ENCODE peak calls at places on chromosome 16, in five cellular contexts. L is epithelial cell of esophagus; D is CD8-positive, alpha-beta T cell; Y is foreskin fibroblast; O is fibroblast of lung. F is an unnamed sample.
A peak's percentile ranks its signal among the peaks of the same experiment; 100 is the strongest.

GRCh38 chr16:2715064-2715463 is 5.0 kb downstream of the PRSS27 start:
- DNase-seq in L (no peak), D (no peak), Y (no peak), O (no peak), F (no peak)

GRCh38 chr16:11603331-11603750 is 16.6 kb upstream of the LITAF start:
- DNase-seq in L (no peak), D (no peak), Y (no peak), O (no peak), F (no peak)

GRCh38 chr16:87800497-87800896 is 34.7 kb upstream of the KLHDC4 start:
- DNase-seq in L (no peak), D (no peak), Y (no peak), O (no peak), F (no peak)

GRCh38 chr16:16037521-16037920 is 88.1 kb downstream of the ABCC1 start:
- DNase-seq in L (no peak), D (no peak), Y (no peak), O (no peak), F (no peak)

GRCh38 chr16:1538804-1539520 is 5.5 kb downstream of the TMEM204 start:
- DNase-seq in L (no peak), D (peak; percentile 38), Y (no peak), O (no peak), F (no peak)

GRCh38 chr16:261031-261691 is 14.6 kb downstream of the RGS11 start:
- DNase-seq in L (no peak), D (no peak), Y (no peak), O (no peak), F (no peak)

GRCh38 chr16:10684541-10685151 is 10.1 kb downstream of the TEKT5 start:
- DNase-seq in L (no peak), D (no peak), Y (no peak), O (no peak), F (no peak)

GRCh38 chr16:4293822-4294457 is 21.1 kb upstream of the TFAP4 start:
- DNase-seq in L (peak; percentile 59), D (no peak), Y (peak; percentile 77), O (peak; percentile 84), F (no peak)

GRCh38 chr16:28182183-28182582 is 29.6 kb downstream of the XPO6 start:
- DNase-seq in L (peak; percentile 50), D (no peak), Y (peak; percentile 76), O (peak; percentile 36), F (no peak)

GRCh38 chr16:82653550-82654511 is 27.1 kb downstream of the CDH13 start:
- DNase-seq in L (peak; percentile 87), D (peak; percentile 43), Y (peak; percentile 82), O (peak; percentile 86), F (no peak)

GRCh38 chr16:78421244-78421661 is 321.8 kb downstream of the WWOX start:
- DNase-seq in L (no peak), D (no peak), Y (no peak), O (no peak), F (no peak)

GRCh38 chr16:72282338-72282737 is 110.4 kb upstream of the PMFBP1 start:
- DNase-seq in L (no peak), D (no peak), Y (no peak), O (no peak), F (no peak)

GRCh38 chr16:10870137-10870776 is 6.7 kb upstream of the CIITA start:
- DNase-seq in L (no peak), D (no peak), Y (no peak), O (no peak), F (no peak)

GRCh38 chr16:12178251-12178990 is 201.9 kb downstream of the SNX29 start:
- DNase-seq in L (no peak), D (no peak), Y (peak; percentile 35), O (peak; percentile 62), F (no peak)

GRCh38 chr16:15672514-15673167 is 22.6 kb downstream of the NDE1 start:
- DNase-seq in L (peak; percentile 99), D (peak; percentile 77), Y (peak; percentile 99), O (peak; percentile 99), F (peak; percentile 93)

GRCh38 chr16:75204410-75204758 is 2.6 kb downstream of the CTRB2 start:
- DNase-seq in L (no peak), D (no peak), Y (no peak), O (no peak), F (no peak)

GRCh38 chr16:2537451-2538379 is at the start of gene PDPK1:
- DNase-seq in L (peak; percentile 97), D (peak; percentile 91), Y (peak; percentile 95), O (peak; percentile 93), F (peak; percentile 88)

GRCh38 chr16:35562471-35562870 is 2103.1 kb downstream of the TP53TG3F start:
- DNase-seq in L (no peak), D (no peak), Y (no peak), O (no peak), F (no peak)

GRCh38 chr16:180101-180920 is at the start of gene HBQ1:
- DNase-seq in L (peak; percentile 33), D (peak; percentile 20), Y (no peak), O (no peak), F (no peak)

GRCh38 chr16:28935924-28936783 is 4.4 kb downstream of the CD19 start:
- DNase-seq in L (peak; percentile 86), D (peak; percentile 78), Y (peak; percentile 61), O (peak; percentile 57), F (peak; percentile 85)

DNA sequence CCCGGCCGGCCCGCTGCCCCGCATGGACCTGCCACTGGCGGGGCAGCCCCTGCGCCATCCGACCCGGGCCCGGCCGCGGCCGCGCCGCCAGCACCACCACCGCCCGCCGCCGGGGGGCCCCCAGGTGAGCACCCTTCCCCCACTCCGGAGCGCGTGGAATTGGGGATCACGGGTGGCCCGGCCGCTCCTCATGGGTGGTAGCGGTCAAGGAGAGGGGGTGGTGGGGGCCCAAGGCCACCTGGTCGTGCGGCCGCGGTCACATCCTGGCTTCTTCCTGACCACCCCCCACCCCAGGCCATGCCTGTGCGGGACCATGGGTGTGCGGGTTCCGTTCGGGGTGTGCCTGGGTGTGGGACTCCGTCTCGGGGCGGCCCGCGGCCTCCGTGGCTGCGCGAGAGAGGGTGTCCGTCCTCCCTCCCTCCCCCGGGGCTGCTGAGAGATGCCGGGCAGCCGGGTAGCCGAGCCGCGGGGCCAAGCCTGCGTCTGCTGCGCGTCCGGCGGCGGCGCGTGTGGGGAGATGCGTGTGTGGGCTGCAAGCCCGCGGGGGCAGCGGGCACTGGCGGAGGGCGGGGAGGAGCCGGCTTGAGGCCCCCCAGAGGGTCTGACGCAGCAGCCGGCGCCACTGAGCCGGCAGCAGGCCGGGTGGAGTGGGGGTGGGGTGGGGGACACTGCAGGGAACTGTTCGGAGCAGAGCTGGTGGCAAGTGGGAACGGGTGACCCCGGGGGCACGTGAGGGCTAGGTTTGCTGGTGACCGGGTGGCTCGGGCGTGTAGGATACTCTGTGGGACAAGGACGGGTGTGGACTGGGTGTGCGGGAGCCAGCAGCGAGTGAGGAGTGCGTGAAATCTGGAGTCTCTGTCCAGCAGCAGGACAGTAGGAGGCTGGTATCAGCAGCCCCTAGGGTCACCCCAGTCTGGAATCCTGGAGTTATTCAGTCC is 6.7 kb downstream of the ACD start:
- DNase-seq in L (no peak), D (no peak), Y (no peak), O (no peak), F (no peak)
- TF ChIP-seq CTCF in L (no peak), D (no peak), Y (no peak), O (no peak), F (no peak)

GRCh38 chr16:20806168-20807050 is at the start of the genes ERI2 and REXO5:
- DNase-seq in L (peak; percentile 95), D (peak; percentile 74), Y (peak; percentile 92), O (peak; percentile 95), F (peak; percentile 96)

GRCh38 chr16:20803561-20804214 is 2.6 kb downstream of the ERI2 start:
- DNase-seq in L (no peak), D (no peak), Y (no peak), O (no peak), F (no peak)

GRCh38 chr16:20811889-20812439 is 5.6 kb downstream of the REXO5 start:
- DNase-seq in L (no peak), D (no peak), Y (no peak), O (no peak), F (no peak)

GRCh38 chr16:20803192-20803560 is 3.1 kb downstream of the ERI2 start:
- DNase-seq in L (no peak), D (no peak), Y (peak; percentile 55), O (no peak), F (no peak)

DNA sequence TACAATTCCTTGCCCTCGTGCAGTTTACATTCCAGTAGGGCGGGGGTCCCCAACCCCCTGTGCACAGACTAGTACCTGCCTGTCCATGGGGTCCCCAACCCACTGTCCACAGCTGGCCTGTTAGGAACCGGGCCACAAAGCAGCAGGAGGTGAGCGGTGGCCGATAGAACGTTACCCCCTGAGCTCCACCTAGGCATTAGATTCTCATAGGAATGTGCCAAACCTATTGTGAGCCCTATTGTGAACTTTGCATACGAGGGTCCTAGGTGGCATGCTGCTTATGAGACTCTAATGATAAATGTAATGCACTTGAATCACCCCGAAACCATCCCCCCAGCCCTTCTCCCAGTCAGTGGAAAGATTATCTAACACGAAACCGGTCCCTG is 1.5 kb downstream of the REXO5 start:
- DNase-seq in L (no peak), D (no peak), Y (no peak), O (no peak), F (no peak)
- TF ChIP-seq CTCF in L (no peak), D (no peak), Y (no peak), O (no peak), F (no peak)

GRCh38 chr16:67283039-67283825 is 3.9 kb downstream of the PLEKHG4 start:
- DNase-seq in L (peak; percentile 60), D (no peak), Y (no peak), O (no peak), F (no peak)
- TF ChIP-seq CTCF in L (no peak), D (no peak), Y (no peak), O (no peak), F (no peak)

DNA sequence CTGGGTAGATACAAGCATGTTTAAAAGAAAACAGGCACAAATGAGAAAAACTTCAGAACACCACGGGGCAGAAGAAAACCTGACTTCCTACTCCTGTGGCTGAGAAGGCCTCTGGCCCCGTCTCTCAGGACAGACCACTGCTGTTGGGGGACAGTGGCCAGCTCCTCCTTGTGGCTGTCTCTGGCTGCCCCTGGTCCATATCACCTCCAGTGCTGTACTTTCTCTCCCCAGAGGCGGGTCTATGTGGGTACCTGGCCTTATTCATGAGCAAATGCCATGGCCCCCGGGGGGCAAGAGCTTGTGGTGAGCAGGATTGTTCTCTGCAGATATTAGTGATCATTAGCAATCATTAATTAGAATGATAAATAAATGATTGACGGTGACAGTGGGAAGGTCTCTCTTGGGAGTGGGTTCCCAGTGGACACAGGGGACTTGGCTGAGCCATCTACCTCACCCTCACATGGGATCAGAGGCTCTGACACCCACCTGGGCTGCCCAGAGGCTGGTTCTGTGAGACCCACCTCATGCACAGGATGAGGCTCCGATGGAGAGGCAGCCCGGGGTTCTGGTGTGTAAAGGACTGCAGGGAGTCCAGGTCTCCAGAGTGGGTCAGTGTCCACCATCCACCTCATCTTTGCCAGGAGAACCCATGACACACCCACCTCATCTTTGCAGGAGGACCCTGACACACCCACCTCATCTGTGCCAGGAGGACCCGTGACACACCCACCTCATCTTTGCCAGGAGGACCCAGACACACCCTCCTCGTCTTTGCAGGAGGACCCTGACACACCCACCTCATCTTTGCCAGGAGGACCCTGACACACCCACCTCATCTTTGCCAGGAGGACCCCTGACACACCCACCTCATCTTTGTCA is 30.6 kb upstream of the CBFA2T3 start:
- DNase-seq in L (no peak), D (no peak), Y (no peak), O (no peak), F (no peak)
- TF ChIP-seq CTCF in L (no peak), D (no peak), Y (no peak), O (no peak), F (no peak)

GRCh38 chr16:54062361-54063346 is 223.9 kb downstream of the IRX3 start:
- DNase-seq in L (no peak), D (no peak), Y (no peak), O (peak; percentile 42), F (no peak)
- TF ChIP-seq CTCF in L (no peak), D (no peak), Y (no peak), O (peak; percentile 27), F (no peak)

F was measured in HL-60.